ENCODE peak calls at places on chromosome 21, in ten cellular contexts. V, K, N, T, R, U, P, J, S and I are unnamed samples. For H3K4me1, the result is how much of the 10 kb centered on the place peaks cover.

GRCh38 chr21:42545745-42546144 is 32.1 kb downstream of the SLC37A1 start:
- DNase-seq in V (no peak), K (no peak), N (peak), T (no peak), R (no peak), U (no peak), P (no peak), J (no peak), S (no peak), I (no peak)

GRCh38 chr21:31586118-31586517 is 73.4 kb upstream of the SOD1 start:
- DNase-seq in V (no peak), K (no peak), N (no peak), T (peak), R (no peak), U (no peak), P (no peak), J (no peak), S (no peak), I (no peak)

GRCh38 chr21:39660191-39660590 is 47.5 kb downstream of the B3GALT5 start:
- DNase-seq in V (no peak), K (peak), N (no peak), T (no peak), R (peak), U (peak), P (peak), J (no peak), S (no peak), I (peak)

GRCh38 chr21:20882462-20883415 is 115.5 kb upstream of the NCAM2 start:
- DNase-seq in V (peak), K (peak), N (no peak), T (peak), R (peak), U (no peak), P (peak), J (peak), S (no peak), I (no peak)

GRCh38 chr21:42472521-42472920 is 23.5 kb downstream of the RSPH1 start:
- DNase-seq in V (no peak), K (no peak), N (no peak), T (no peak), R (peak), U (no peak), P (no peak), J (no peak), S (no peak), I (no peak)

GRCh38 chr21:43209575-43210453 is 41.0 kb downstream of the CRYAA start:
- DNase-seq in V (no peak), K (peak), N (peak), T (no peak), R (no peak), U (no peak), P (peak), J (no peak), S (no peak), I (peak)

GRCh38 chr21:31252611-31253010 is 91.5 kb downstream of the TIAM1 start:
- DNase-seq in V (no peak), K (no peak), N (no peak), T (peak), R (no peak), U (no peak), P (no peak), J (peak), S (no peak), I (no peak)

GRCh38 chr21:43318841-43319781 is 107.8 kb downstream of the SIK1 start:
- DNase-seq in V (no peak), K (peak), N (no peak), T (no peak), R (peak), U (no peak), P (peak), J (no peak), S (no peak), I (peak)

GRCh38 chr21:41967708-41968107 is 13.9 kb upstream of the C2CD2 start:
- DNase-seq in V (no peak), K (no peak), N (peak), T (peak), R (no peak), U (peak), P (no peak), J (no peak), S (no peak), I (no peak)

GRCh38 chr21:18430341-18430740 is 26.8 kb upstream of the TMPRSS15 start:
- DNase-seq in V (no peak), K (no peak), N (no peak), T (no peak), R (no peak), U (no peak), P (no peak), J (no peak), S (no peak), I (no peak)

GRCh38 chr21:35027558-35028450 is 21.3 kb downstream of the RUNX1 start:
- DNase-seq in V (no peak), K (no peak), N (no peak), T (no peak), R (no peak), U (no peak), P (peak), J (no peak), S (peak), I (no peak)

GRCh38 chr21:35428489-35428888 is 379.4 kb upstream of the RUNX1 start:
- DNase-seq in V (no peak), K (no peak), N (no peak), T (peak), R (no peak), U (no peak), P (peak), J (peak), S (peak), I (peak)

GRCh38 chr21:41640756-41641509 is 125.9 kb downstream of the RIPK4 start:
- DNase-seq in V (no peak), K (peak), N (no peak), T (no peak), R (no peak), U (no peak), P (peak), J (peak), S (no peak), I (no peak)

GRCh38 chr21:14737278-14737677 is 191.2 kb upstream of the SAMSN1 start:
- DNase-seq in V (no peak), K (no peak), N (no peak), T (no peak), R (no peak), U (no peak), P (no peak), J (no peak), S (no peak), I (no peak)

GRCh38 chr21:38459490-38459889 is 38.8 kb downstream of the ERG start:
- DNase-seq in V (no peak), K (no peak), N (no peak), T (no peak), R (no peak), U (no peak), P (no peak), J (no peak), S (no peak), I (no peak)

GRCh38 chr21:42080788-42081083 is 9.6 kb downstream of the UMODL1 start:
- DNase-seq in V (no peak), K (peak), N (no peak), T (no peak), R (no peak), U (peak), P (peak), J (no peak), S (no peak), I (peak)

GRCh38 chr21:16258834-16259611 is 529.2 kb downstream of the USP25 start:
- DNase-seq in V (no peak), K (no peak), N (no peak), T (no peak), R (no peak), U (no peak), P (no peak), J (no peak), S (no peak), I (no peak)

GRCh38 chr21:19510057-19510456 is 1106.5 kb upstream of the TMPRSS15 start:
- DNase-seq in V (no peak), K (no peak), N (no peak), T (no peak), R (no peak), U (no peak), P (no peak), J (no peak), S (no peak), I (no peak)

GRCh38 chr21:31909153-31909771 is 36.4 kb downstream of the HUNK start:
- DNase-seq in V (no peak), K (peak), N (no peak), T (peak), R (no peak), U (no peak), P (peak), J (peak), S (no peak), I (no peak)

GRCh38 chr21:23986214-23986613 is 1621.1 kb downstream of the MRPL39 start:
- DNase-seq in V (no peak), K (no peak), N (no peak), T (no peak), R (no peak), U (no peak), P (no peak), J (no peak), S (no peak), I (no peak)

GRCh38 chr21:24045775-24046215 is 1561.5 kb downstream of the MRPL39 start:
- DNase-seq in V (peak), K (peak), N (peak), T (peak), R (peak), U (peak), P (peak), J (peak), S (no peak), I (peak)

GRCh38 chr21:35191128-35191527 is 142.0 kb upstream of the RUNX1 start:
- DNase-seq in V (no peak), K (no peak), N (no peak), T (no peak), R (no peak), U (no peak), P (no peak), J (no peak), S (no peak), I (no peak)

GRCh38 chr21:32184059-32184458 is 94.8 kb downstream of the MIS18A start:
- DNase-seq in V (no peak), K (no peak), N (no peak), T (no peak), R (no peak), U (no peak), P (no peak), J (peak), S (no peak), I (no peak)

GRCh38 chr21:25878334-25878733 is 143.6 kb downstream of the GABPA start:
- DNase-seq in V (no peak), K (peak), N (no peak), T (no peak), R (no peak), U (no peak), P (no peak), J (peak), S (no peak), I (no peak)

GRCh38 chr21:16084776-16085364 is 355.1 kb downstream of the USP25 start:
- DNase-seq in V (peak), K (peak), N (no peak), T (no peak), R (no peak), U (peak), P (peak), J (no peak), S (no peak), I (peak)

GRCh38 chr21:29465528-29465927 is 166.8 kb downstream of the BACH1 start:
- DNase-seq in V (no peak), K (peak), N (no peak), T (no peak), R (no peak), U (no peak), P (no peak), J (no peak), S (no peak), I (no peak)

GRCh38 chr21:34797926-34798595 is 129.3 kb downstream of the CLIC6 start:
- DNase-seq in V (no peak), K (no peak), N (no peak), T (no peak), R (no peak), U (no peak), P (no peak), J (no peak), S (no peak), I (no peak)

GRCh38 chr21:33541756-33542639 is at the start of gene GART:
- DNase-seq in V (peak), K (peak), N (peak), T (peak), R (peak), U (peak), P (peak), J (peak), S (peak), I (peak)

GRCh38 chr21:33541105-33541711 is 709 bp downstream of the GART start:
- DNase-seq in V (no peak), K (peak), N (no peak), T (peak), R (no peak), U (no peak), P (peak), J (peak), S (no peak), I (peak)

GRCh38 chr21:33542640-33543504 is at the start of gene SON:
- DNase-seq in V (peak), K (peak), N (peak), T (peak), R (peak), U (peak), P (peak), J (peak), S (peak), I (peak)

GRCh38 chr21:33544451-33544850 is 1.6 kb downstream of the SON start:
- DNase-seq in V (no peak), K (no peak), N (no peak), T (no peak), R (no peak), U (no peak), P (peak), J (no peak), S (no peak), I (no peak)

DNA sequence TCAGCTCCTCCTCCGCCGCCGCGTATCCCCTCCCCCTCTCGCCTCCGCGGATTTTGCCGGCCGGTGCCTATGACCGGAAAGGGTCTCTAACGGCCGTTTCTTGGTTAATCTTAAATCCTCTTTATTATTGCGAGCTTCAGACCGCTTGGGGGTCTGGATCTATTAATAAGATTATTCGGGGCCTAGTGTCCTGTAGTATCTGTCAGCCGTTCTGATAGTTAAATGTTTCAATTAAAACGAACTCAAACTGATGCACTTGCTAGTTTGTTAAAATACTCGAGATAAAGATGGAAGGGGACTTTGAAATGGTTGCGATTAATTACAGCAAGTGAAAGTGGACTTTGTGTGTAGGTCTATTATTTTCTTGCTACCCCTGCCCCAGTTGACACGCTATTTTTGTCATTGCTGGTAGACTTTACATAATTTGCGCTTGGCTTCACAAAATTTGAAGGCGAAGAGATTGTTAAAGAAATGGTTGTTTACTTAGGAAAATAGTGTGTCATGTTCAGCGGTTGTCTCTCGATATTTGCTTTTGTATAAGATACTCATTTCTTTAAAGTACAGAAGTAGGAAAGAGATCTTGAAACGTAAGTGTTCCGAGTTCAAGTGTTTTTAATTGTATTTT is 779 bp downstream of the SON start:
- DNase-seq in V (peak), K (no peak), N (peak), T (peak), R (peak), U (no peak), P (peak), J (no peak), S (no peak), I (peak)
- H3K4me1 ChIP-seq in V (under half), K (under half), N (under half), T (under half), R (under half), U (under half), P (under half), J (under half), S (under half), I (under half)

GRCh38 chr21:45549670-45550463 is 7.6 kb upstream of the SLC19A1 start:
- DNase-seq in V (no peak), K (no peak), N (peak), T (no peak), R (no peak), U (no peak), P (no peak), J (no peak), S (no peak), I (no peak)
- H3K4me3 ChIP-seq in V (no peak), K (no peak), N (no peak), T (no peak), R (peak), U (no peak), P (no peak), J (no peak), S (peak), I (no peak)

GRCh38 chr21:46284722-46285121 is 689 bp downstream of the MCM3AP start:
- DNase-seq in V (no peak), K (no peak), N (no peak), T (no peak), R (no peak), U (no peak), P (no peak), J (no peak), S (no peak), I (no peak)
- H3K4me1 ChIP-seq in V (under half), K (under half), N (under half), T (under half), R (under half), U (under half), P (under half), J (under half), S (under half), I (under half)

GRCh38 chr21:46665566-46665965 is 30.1 kb downstream of the PRMT2 start:
- DNase-seq in V (no peak), K (no peak), N (no peak), T (no peak), R (no peak), U (no peak), P (no peak), J (no peak), S (no peak), I (no peak)

GRCh38 chr21:46667735-46668380 is 32.4 kb downstream of the PRMT2 start:
- DNase-seq in V (no peak), K (peak), N (no peak), T (peak), R (no peak), U (no peak), P (peak), J (peak), S (no peak), I (no peak)

GRCh38 chr21:46664316-46664995 is 29.0 kb downstream of the PRMT2 start:
- DNase-seq in V (no peak), K (no peak), N (no peak), T (no peak), R (no peak), U (no peak), P (no peak), J (no peak), S (no peak), I (no peak)

GRCh38 chr21:46668381-46668780 is 32.9 kb downstream of the PRMT2 start:
- DNase-seq in V (no peak), K (no peak), N (no peak), T (no peak), R (no peak), U (no peak), P (no peak), J (no peak), S (no peak), I (no peak)

DNA sequence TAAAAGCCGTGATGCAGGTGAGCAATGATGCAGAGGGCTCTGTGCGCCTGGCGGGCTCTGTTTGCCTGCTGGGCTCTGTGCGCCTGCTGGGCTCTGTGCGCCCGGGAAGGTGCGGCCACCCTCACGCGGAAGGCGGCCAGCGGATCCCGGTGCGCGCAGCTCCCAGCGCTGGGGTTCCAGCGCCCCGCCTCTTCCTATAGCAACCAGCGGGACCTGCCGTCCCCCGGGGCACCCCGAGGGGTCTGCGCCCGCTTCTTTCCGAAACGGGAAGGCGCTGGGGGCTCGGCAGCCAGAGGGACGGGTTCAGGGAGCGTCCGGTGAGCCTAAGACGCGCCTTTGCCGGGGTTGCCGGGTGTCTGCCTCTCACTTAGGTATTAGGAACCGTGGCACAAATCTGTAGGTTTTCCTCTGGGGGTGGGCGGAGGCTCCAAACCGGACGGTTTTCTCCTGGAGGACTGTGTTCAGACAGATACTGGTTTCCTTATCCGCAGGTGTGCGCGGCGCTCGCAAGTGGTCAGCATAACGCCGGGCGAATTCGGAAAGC is 31.8 kb downstream of the PRMT2 start:
- DNase-seq in V (no peak), K (peak), N (no peak), T (peak), R (no peak), U (no peak), P (peak), J (peak), S (no peak), I (no peak)
- H3K4me3 ChIP-seq in V (no peak), K (peak), N (peak), T (peak), R (peak), U (peak), P (peak), J (peak), S (peak), I (peak)

GRCh38 chr21:37368536-37369279 is 2.1 kb downstream of the DYRK1A start:
- DNase-seq in V (no peak), K (peak), N (no peak), T (no peak), R (no peak), U (no peak), P (peak), J (no peak), S (no peak), I (no peak)

GRCh38 chr21:37369307-37369854 is 2.8 kb downstream of the DYRK1A start:
- DNase-seq in V (no peak), K (no peak), N (no peak), T (no peak), R (no peak), U (no peak), P (no peak), J (no peak), S (no peak), I (no peak)

GRCh38 chr21:37372127-37372731 is 5.7 kb downstream of the DYRK1A start:
- DNase-seq in V (no peak), K (no peak), N (no peak), T (no peak), R (no peak), U (no peak), P (no peak), J (no peak), S (no peak), I (no peak)

GRCh38 chr21:37371041-37371397 is 4.4 kb downstream of the DYRK1A start:
- DNase-seq in V (no peak), K (no peak), N (no peak), T (no peak), R (no peak), U (no peak), P (no peak), J (no peak), S (no peak), I (no peak)

DNA sequence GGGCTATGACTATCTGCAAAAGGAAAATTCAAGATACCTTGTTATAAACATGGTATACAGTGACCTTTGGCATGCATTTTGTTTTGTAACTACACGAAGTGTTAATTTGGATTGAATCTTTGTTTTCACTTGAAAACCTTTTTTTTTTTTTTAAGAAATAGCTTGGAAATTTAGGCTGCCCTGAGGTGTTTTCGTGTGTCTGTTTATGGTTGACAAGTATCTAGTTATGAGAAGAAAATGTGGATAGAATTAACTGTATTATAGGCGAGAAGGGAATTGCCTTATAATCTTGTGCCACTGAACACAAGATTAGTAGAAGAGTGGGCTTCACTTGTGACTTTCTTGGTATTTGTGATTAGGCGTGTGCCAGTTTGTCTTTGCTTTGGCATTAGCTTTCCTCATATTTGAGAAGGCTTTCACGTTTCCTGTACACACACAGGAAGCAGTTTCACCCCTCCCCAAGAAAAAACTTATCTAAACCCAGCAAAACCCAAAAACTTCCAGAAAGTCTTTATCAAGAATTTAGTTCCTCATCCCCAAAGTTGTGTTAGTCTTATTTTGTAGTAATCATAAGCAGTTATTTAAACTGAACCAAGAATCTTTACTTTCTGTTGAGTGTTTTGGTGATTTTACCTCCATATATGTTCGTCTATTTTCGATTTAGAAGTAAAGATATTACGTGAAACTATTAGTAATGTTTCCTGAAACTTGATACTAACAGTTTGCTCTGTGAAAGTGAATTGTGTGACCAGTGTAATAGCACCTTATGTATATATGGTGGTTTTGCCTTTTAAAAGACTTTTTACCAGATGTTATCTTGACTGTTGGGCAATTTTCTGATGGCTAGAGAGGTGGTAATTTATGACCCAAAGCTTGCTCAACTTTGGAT is 3.8 kb downstream of the DYRK1A start:
- DNase-seq in V (no peak), K (peak), N (no peak), T (no peak), R (no peak), U (no peak), P (peak), J (no peak), S (no peak), I (no peak)
- H3K4me1 ChIP-seq in V (under half), K (under half), N (half or more), T (under half), R (under half), U (under half), P (half or more), J (under half), S (half or more), I (under half)